ENCODE peak calls at places on chromosomes 1 and 21, in four cellular contexts. X, W, N and T are unnamed samples.

GRCh38 chr1:169072945-169073725 is 33.4 kb upstream of the ATP1B1 start:
- DNase-seq in N (peak; percentile 19), X (no peak), W (peak; percentile 71), T (peak; percentile 39)

GRCh38 chr1:202852163-202852904 is 36.6 kb downstream of the RABIF start:
- DNase-seq in W (peak; percentile 10), N (no peak), X (no peak), T (peak; percentile 25)

GRCh38 chr1:121483961-121484424 is 299.2 kb downstream of the SRGAP2C start:
- DNase-seq in N (no peak), W (no peak), X (no peak), T (no peak)

GRCh38 chr1:160411963-160412362 is 11.6 kb downstream of the VANGL2 start:
- DNase-seq in N (no peak), X (no peak), W (no peak), T (no peak)

GRCh38 chr1:64616039-64616438 is 128.8 kb upstream of the RAVER2 start:
- DNase-seq in X (no peak), W (no peak), N (no peak), T (no peak)

GRCh38 chr1:236336084-236336483 is 54.3 kb upstream of the ERO1B start:
- DNase-seq in X (no peak), W (no peak), N (no peak), T (no peak)

GRCh38 chr1:90716552-90717355 is at the start of gene BARHL2:
- DNase-seq in N (peak; percentile 37), X (no peak), W (peak; percentile 33), T (no peak)

GRCh38 chr21:25568230-25568629 is 39.1 kb downstream of the MRPL39 start:
- DNase-seq in X (no peak), W (no peak), N (no peak), T (no peak)

GRCh38 chr1:16226495-16227179 is 10.3 kb downstream of the CPLANE2 start:
- DNase-seq in W (no peak), N (no peak), X (no peak), T (no peak)

GRCh38 chr1:14303011-14303410 is 295.5 kb upstream of the KAZN start:
- DNase-seq in W (no peak), N (no peak), X (no peak), T (no peak)

GRCh38 chr1:48222501-48223242 is at the start of gene SLC5A9:
- DNase-seq in X (no peak), N (no peak), W (no peak), T (no peak)

GRCh38 chr1:234608720-234609527 is 1.1 kb downstream of the IRF2BP2 start:
- DNase-seq in W (no peak), N (peak; percentile 34), X (no peak), T (peak; percentile 61)

GRCh38 chr1:201659576-201659975 is 120.6 kb downstream of the NAV1 start:
- DNase-seq in X (no peak), W (no peak), N (no peak), T (no peak)

GRCh38 chr1:215007880-215008279 is 74.7 kb upstream of the KCNK2 start:
- DNase-seq in X (no peak), N (no peak), W (no peak), T (no peak)

GRCh38 chr1:11256299-11256698 is 6.1 kb downstream of the MTOR start:
- DNase-seq in X (no peak), N (no peak), W (no peak), T (no peak)